ENCODE peak calls at places on chromosomes 16 and 17, in eight cellular contexts. H, C, W, Q, K, O, T and L are unnamed samples.

GRCh38 chr17:72588961-72589360 is 468.1 kb downstream of the SOX9 start:
- ATAC-seq in H (no peak), C (no peak), W (no peak), Q (no peak), K (peak; percentile 81), O (no peak), T (peak; percentile 37), L (peak; percentile 80)

GRCh38 chr16:66541388-66542360 is 8.2 kb downstream of the TK2 start:
- ATAC-seq in H (no peak), C (peak; percentile 32), W (no peak), Q (no peak), K (no peak), O (no peak), T (no peak), L (no peak)

GRCh38 chr17:78206298-78206697 is 7.8 kb upstream of the BIRC5 start:
- ATAC-seq in H (no peak), C (no peak), W (peak; percentile 38), Q (no peak), K (no peak), O (no peak), T (no peak), L (no peak)

GRCh38 chr17:10127819-10128375 is 70.5 kb downstream of the GAS7 start:
- ATAC-seq in H (peak; percentile 65), C (peak; percentile 83), W (no peak), Q (no peak), K (peak; percentile 88), O (no peak), T (no peak), L (peak; percentile 66)

GRCh38 chr17:67223924-67224323 is 21.1 kb downstream of the HELZ start:
- ATAC-seq in H (no peak), C (no peak), W (peak; percentile 67), Q (peak; percentile 55), K (no peak), O (peak; percentile 76), T (peak; percentile 79), L (no peak)

GRCh38 chr17:2814499-2815341 is 18.5 kb downstream of the RAP1GAP2 start:
- ATAC-seq in H (no peak), C (peak; percentile 56), W (peak; percentile 77), Q (peak; percentile 81), K (peak; percentile 47), O (peak; percentile 90), T (peak; percentile 83), L (peak; percentile 55)

GRCh38 chr17:57459286-57459915 is 203.1 kb downstream of the MSI2 start:
- ATAC-seq in H (no peak), C (no peak), W (no peak), Q (no peak), K (no peak), O (peak; percentile 30), T (no peak), L (peak; percentile 29)

GRCh38 chr17:57672971-57673370 is 72.1 kb downstream of the CCDC182 start:
- ATAC-seq in H (no peak), C (no peak), W (no peak), Q (no peak), K (no peak), O (no peak), T (no peak), L (no peak)

GRCh38 chr16:89062389-89063345 is 31.0 kb upstream of the ACSF3 start:
- ATAC-seq in H (no peak), C (no peak), W (no peak), Q (no peak), K (no peak), O (no peak), T (no peak), L (no peak)

GRCh38 chr16:11716330-11716729 is 26.3 kb downstream of the TXNDC11 start:
- ATAC-seq in H (no peak), C (no peak), W (no peak), Q (no peak), K (peak; percentile 30), O (no peak), T (no peak), L (no peak)

GRCh38 chr16:85306793-85307551 is 194.7 kb upstream of the CIBAR2 start:
- ATAC-seq in H (no peak), C (no peak), W (no peak), Q (no peak), K (no peak), O (no peak), T (no peak), L (no peak)

GRCh38 chr17:33657181-33657580 is 364.1 kb upstream of the ASIC2 start:
- ATAC-seq in H (no peak), C (no peak), W (no peak), Q (no peak), K (no peak), O (no peak), T (no peak), L (no peak)

GRCh38 chr16:4053663-4054479 is 62.4 kb downstream of the ADCY9 start:
- ATAC-seq in H (peak; percentile 55), C (peak; percentile 76), W (no peak), Q (peak; percentile 71), K (peak; percentile 68), O (no peak), T (no peak), L (peak; percentile 89)

GRCh38 chr17:59669411-59669810 is 37.8 kb downstream of the PTRH2 start:
- ATAC-seq in H (no peak), C (no peak), W (no peak), Q (no peak), K (no peak), O (no peak), T (no peak), L (no peak)

GRCh38 chr17:36592316-36592710 is 634 bp downstream of the DHRS11 start:
- ATAC-seq in H (no peak), C (peak; percentile 17), W (no peak), Q (no peak), K (peak; percentile 45), O (peak; percentile 9), T (no peak), L (peak; percentile 6)

GRCh38 chr17:39077874-39078273 is 73.6 kb downstream of the PLXDC1 start:
- ATAC-seq in H (no peak), C (no peak), W (no peak), Q (no peak), K (no peak), O (no peak), T (no peak), L (no peak)

GRCh38 chr17:37259030-37259735 is 116.6 kb upstream of the C17orf78 start:
- ATAC-seq in H (no peak), C (no peak), W (no peak), Q (no peak), K (peak; percentile 89), O (no peak), T (no peak), L (no peak)

GRCh38 chr17:62887437-62887836 is 78.6 kb upstream of the TANC2 start:
- ATAC-seq in H (no peak), C (no peak), W (no peak), Q (no peak), K (no peak), O (no peak), T (no peak), L (no peak)

GRCh38 chr17:76772842-76773521 is 35.1 kb downstream of the MFSD11 start:
- ATAC-seq in H (no peak), C (peak; percentile 54), W (peak; percentile 88), Q (peak; percentile 92), K (peak; percentile 85), O (peak; percentile 96), T (peak; percentile 88), L (peak; percentile 98)

GRCh38 chr16:87422106-87422505 is 30.0 kb downstream of the MAP1LC3B start:
- ATAC-seq in H (no peak), C (no peak), W (no peak), Q (no peak), K (no peak), O (no peak), T (no peak), L (no peak)

GRCh38 chr16:55778718-55779117 is 54.2 kb downstream of the CES1 start:
- ATAC-seq in H (no peak), C (no peak), W (no peak), Q (no peak), K (no peak), O (no peak), T (no peak), L (no peak)

GRCh38 chr17:4378626-4379025 is 12.2 kb upstream of the UBE2G1 start:
- ATAC-seq in H (no peak), C (no peak), W (no peak), Q (no peak), K (no peak), O (no peak), T (no peak), L (no peak)

GRCh38 chr17:16361874-16362273 is 8.6 kb upstream of the CENPV start:
- ATAC-seq in H (no peak), C (no peak), W (no peak), Q (no peak), K (no peak), O (no peak), T (no peak), L (no peak)

GRCh38 chr16:48602357-48603014 is 7.5 kb downstream of the N4BP1 start:
- ATAC-seq in H (no peak), C (no peak), W (no peak), Q (no peak), K (no peak), O (no peak), T (no peak), L (no peak)

GRCh38 chr17:45438931-45439610 is 6.4 kb upstream of the ARHGAP27 start:
- ATAC-seq in H (peak; percentile 19), C (no peak), W (no peak), Q (no peak), K (peak; percentile 8), O (no peak), T (no peak), L (peak; percentile 78)

GRCh38 chr17:50166518-50167181 is 845 bp downstream of the SGCA start:
- ATAC-seq in H (no peak), C (no peak), W (no peak), Q (no peak), K (no peak), O (no peak), T (no peak), L (no peak)

GRCh38 chr17:4536259-4536741 is 18.9 kb downstream of the MYBBP1A start:
- ATAC-seq in H (no peak), C (peak; percentile 6), W (no peak), Q (no peak), K (no peak), O (no peak), T (peak; percentile 17), L (no peak)

GRCh38 chr17:4130715-4131114 is 12.1 kb downstream of the ZZEF1 start:
- ATAC-seq in H (no peak), C (peak; percentile 62), W (no peak), Q (peak; percentile 16), K (peak; percentile 80), O (no peak), T (no peak), L (peak; percentile 41)

GRCh38 chr16:79895053-79895916 is 294.7 kb upstream of the MAF start:
- ATAC-seq in H (no peak), C (no peak), W (no peak), Q (no peak), K (no peak), O (no peak), T (no peak), L (no peak)

GRCh38 chr16:75254359-75254837 is 3.0 kb upstream of the BCAR1 start:
- ATAC-seq in H (peak; percentile 60), C (no peak), W (no peak), Q (no peak), K (peak; percentile 21), O (no peak), T (no peak), L (peak; percentile 78)

GRCh38 chr17:75481194-75482059 is 25.0 kb downstream of the TMEM94 start:
- ATAC-seq in H (no peak), C (no peak), W (no peak), Q (no peak), K (no peak), O (no peak), T (no peak), L (no peak)

GRCh38 chr17:77556408-77557068 is 402.0 kb upstream of the TNRC6C start:
- ATAC-seq in H (no peak), C (no peak), W (no peak), Q (no peak), K (no peak), O (no peak), T (no peak), L (no peak)

GRCh38 chr16:85602831-85603755 is 10.0 kb upstream of the GSE1 start:
- ATAC-seq in H (no peak), C (peak; percentile 35), W (no peak), Q (no peak), K (no peak), O (no peak), T (no peak), L (no peak)

GRCh38 chr17:4003131-4003500 is 38.9 kb upstream of the ATP2A3 start:
- ATAC-seq in H (no peak), C (peak; percentile 6), W (no peak), Q (no peak), K (no peak), O (no peak), T (no peak), L (peak; percentile 18)